ENCODE peak calls at places on chromosomes 7 and 10, in four cellular contexts. M, N, Y and J are unnamed samples.

GRCh38 chr7:68015098-68015497 is 1018.5 kb downstream of the TYW1 start:
- DNase-seq in M (no peak), N (no peak), Y (no peak), J (peak; percentile 40)

GRCh38 chr7:30911561-30911969 is at the start of gene AQP1:
- DNase-seq in M (peak; percentile 49), N (peak; percentile 90), Y (no peak), J (peak; percentile 94)

GRCh38 chr7:44326261-44327125 is 1.1 kb upstream of the CAMK2B start:
- DNase-seq in M (no peak), N (no peak), Y (no peak), J (peak; percentile 9)

GRCh38 chr10:132899054-132899750 is 43.2 kb downstream of the CFAP46 start:
- DNase-seq in M (no peak), N (no peak), Y (no peak), J (peak; percentile 78)

GRCh38 chr10:97483526-97483925 is 14.7 kb downstream of the MMS19 start:
- DNase-seq in M (no peak), N (no peak), Y (no peak), J (no peak)

GRCh38 chr7:25805027-25805687 is 346.8 kb upstream of the NFE2L3 start:
- DNase-seq in M (no peak), N (peak; percentile 30), Y (no peak), J (no peak)

GRCh38 chr7:131011437-131011752 is 277.4 kb upstream of the KLF14 start:
- DNase-seq in M (no peak), N (no peak), Y (no peak), J (no peak)

GRCh38 chr10:60414877-60415585 is 25.4 kb upstream of the ANK3 start:
- DNase-seq in M (no peak), N (peak; percentile 11), Y (no peak), J (no peak)

GRCh38 chr7:116547347-116547746 is 22.5 kb downstream of the CAV1 start:
- DNase-seq in M (no peak), N (no peak), Y (no peak), J (no peak)

GRCh38 chr7:129824291-129825004 is 128.3 kb downstream of the UBE2H start:
- DNase-seq in M (peak; percentile 22), N (no peak), Y (no peak), J (peak; percentile 40)

GRCh38 chr10:126049741-126050140 is 153.4 kb downstream of the FANK1 start:
- DNase-seq in M (no peak), N (peak; percentile 25), Y (no peak), J (no peak)

GRCh38 chr10:12473491-12473890 is 124.1 kb downstream of the CAMK1D start:
- DNase-seq in M (no peak), N (peak; percentile 48), Y (no peak), J (no peak)

GRCh38 chr10:63128443-63128842 is 4.7 kb upstream of the NRBF2 start:
- DNase-seq in M (no peak), N (no peak), Y (no peak), J (no peak)

GRCh38 chr10:116112232-116113231 is 160.5 kb downstream of the GFRA1 start:
- DNase-seq in M (no peak), N (no peak), Y (no peak), J (peak; percentile 68)

GRCh38 chr7:27708485-27708884 is 31.5 kb upstream of the TAX1BP1 start:
- DNase-seq in M (no peak), N (no peak), Y (no peak), J (no peak)

GRCh38 chr7:149727541-149728476 is 45.6 kb downstream of the ZNF467 start:
- DNase-seq in M (no peak), N (no peak), Y (no peak), J (no peak)

GRCh38 chr7:2710901-2711551 is 23.0 kb downstream of the AMZ1 start:
- DNase-seq in M (no peak), N (no peak), Y (no peak), J (no peak)